ENCODE peak calls at places on chromosomes 11 and 22, in nine cellular contexts. S is ovary; B is activated CD4-positive, CD25-positive, alpha-beta regulatory T cell treated with anti-CD3 and anti-CD28 coated beads, Interleukin-2, amount 50 U/mL, for 72 hours; U is pulmonary artery endothelial cell; K is activated CD8-positive, alpha-beta memory T cell treated with anti-CD3 and anti-CD28 coated beads, Interleukin-2, amount 50 U/mL, for 48 hours; Q is activated CD4-positive, alpha-beta memory T cell treated with anti-CD3 and anti-CD28 coated beads, Interleukin-2, amount 10 ng/mL, durations not matched to agents 7 days and 5 days; R is HT-29; X is head of caudate nucleus; H is epithelial cell of esophagus. I is an unnamed sample.
A peak's percentile ranks its signal among the peaks of the same experiment; 100 is the strongest.

GRCh38 chr11:22780914-22781593 is 48.5 kb downstream of the SVIP start:
- DNase-seq in B (no peak), U (no peak), H (no peak), X (no peak), R (no peak), K (no peak), Q (no peak), S (no peak), I (no peak)

GRCh38 chr22:40451230-40451629 is 80.8 kb downstream of the SGSM3 start:
- DNase-seq in R (no peak), K (peak; percentile 47), Q (peak; percentile 31), U (no peak), S (no peak), B (no peak), X (no peak), H (no peak), I (peak; percentile 27)

GRCh38 chr22:29142116-29142515 is 63.6 kb upstream of the EMID1 start:
- DNase-seq in Q (no peak), U (no peak), K (no peak), R (no peak), S (no peak), H (no peak), B (no peak), X (no peak), I (no peak)

GRCh38 chr11:69962152-69962551 is 116.0 kb upstream of the ANO1 start:
- DNase-seq in B (no peak), Q (no peak), R (peak; percentile 87), X (no peak), U (no peak), S (no peak), H (peak; percentile 80), K (no peak), I (no peak)

GRCh38 chr22:41184679-41185078 is 20.4 kb upstream of the L3MBTL2 start:
- DNase-seq in U (no peak), Q (no peak), S (no peak), X (no peak), K (no peak), R (no peak), H (no peak), B (no peak), I (no peak)

GRCh38 chr11:102559839-102560238 is 29.3 kb upstream of the MMP7 start:
- DNase-seq in Q (no peak), S (no peak), U (no peak), R (no peak), H (no peak), B (no peak), X (no peak), K (no peak), I (no peak)

GRCh38 chr11:12359761-12360160 is 17.6 kb upstream of the PARVA start:
- DNase-seq in X (no peak), R (no peak), K (no peak), U (no peak), H (no peak), B (no peak), Q (no peak), S (no peak), I (no peak)

GRCh38 chr11:26846222-26846621 is 124.4 kb upstream of the SLC5A12 start:
- DNase-seq in R (no peak), K (no peak), S (no peak), Q (no peak), U (no peak), H (no peak), X (no peak), B (no peak), I (no peak)

GRCh38 chr22:49381595-49382450 is 445.9 kb downstream of the BRD1 start:
- DNase-seq in S (no peak), B (no peak), H (no peak), K (peak; percentile 29), R (no peak), U (no peak), Q (no peak), X (peak; percentile 30), I (no peak)

GRCh38 chr11:128551641-128552335 is 35.6 kb downstream of the ETS1 start:
- DNase-seq in K (no peak), S (no peak), R (no peak), B (peak; percentile 38), H (no peak), X (no peak), Q (peak; percentile 34), U (no peak), I (no peak)

GRCh38 chr11:1391165-1392010 is 1.7 kb downstream of the BRSK2 start:
- DNase-seq in U (no peak), R (no peak), K (no peak), X (peak; percentile 81), S (no peak), H (no peak), B (no peak), Q (no peak), I (no peak)

GRCh38 chr11:18299724-18300123 is 22.2 kb downstream of the HPS5 start:
- DNase-seq in Q (no peak), R (no peak), U (no peak), K (no peak), S (no peak), B (no peak), X (no peak), H (no peak), I (no peak)

GRCh38 chr11:128653828-128654231 is 40.0 kb upstream of the FLI1 start:
- DNase-seq in B (no peak), S (no peak), R (peak; percentile 70), K (no peak), H (peak; percentile 81), X (no peak), U (no peak), Q (no peak), I (peak; percentile 46)

GRCh38 chr22:32904044-32904443 is 102.5 kb downstream of the TIMP3 start:
- DNase-seq in B (no peak), R (peak; percentile 22), K (no peak), U (no peak), X (peak; percentile 67), H (peak; percentile 58), S (no peak), Q (no peak), I (no peak)

GRCh38 chr11:35853871-35854270 is 90.0 kb upstream of the LDLRAD3 start:
- DNase-seq in K (no peak), R (no peak), X (no peak), S (no peak), Q (no peak), H (no peak), U (no peak), B (no peak), I (no peak)

GRCh38 chr22:35961480-35961902 is 67.1 kb downstream of the RBFOX2 start:
- DNase-seq in S (peak; percentile 43), H (peak; percentile 22), X (peak; percentile 76), U (peak; percentile 87), Q (no peak), B (no peak), R (no peak), K (no peak), I (peak; percentile 20)

GRCh38 chr11:46524201-46524600 is 69.6 kb downstream of the AMBRA1 start:
- DNase-seq in X (no peak), B (no peak), U (no peak), H (no peak), S (no peak), R (no peak), K (no peak), Q (no peak), I (no peak)

GRCh38 chr11:121417607-121418006 is 34.5 kb upstream of the SORL1 start:
- DNase-seq in Q (no peak), S (no peak), U (no peak), K (no peak), H (no peak), X (no peak), B (no peak), R (no peak), I (no peak)

GRCh38 chr11:45596571-45596970 is 68.9 kb downstream of the CHST1 start:
- DNase-seq in S (no peak), U (no peak), X (no peak), K (no peak), B (no peak), H (no peak), R (no peak), Q (no peak), I (no peak)

GRCh38 chr22:20567371-20567847 is 60.0 kb downstream of the MED15 start:
- DNase-seq in X (no peak), B (no peak), U (no peak), H (peak; percentile 82), R (peak; percentile 81), Q (no peak), S (no peak), K (no peak), I (peak; percentile 6)

GRCh38 chr11:10540546-10540914 is 457 bp downstream of the RNF141 start:
- DNase-seq in X (no peak), R (peak; percentile 72), B (no peak), Q (no peak), S (no peak), U (no peak), H (peak; percentile 52), K (no peak), I (no peak)

GRCh38 chr11:9663699-9664275 is at the start of gene SWAP70:
- DNase-seq in S (peak; percentile 86), K (peak; percentile 90), H (peak; percentile 88), R (peak; percentile 81), Q (peak; percentile 80), U (no peak), X (peak; percentile 89), B (peak; percentile 86), I (peak; percentile 91)

GRCh38 chr11:84290647-84291046 is 1004.5 kb upstream of the CCDC90B start:
- DNase-seq in K (no peak), R (no peak), Q (no peak), S (no peak), U (no peak), X (no peak), B (no peak), H (no peak), I (no peak)

GRCh38 chr11:66543263-66544107 is 2.4 kb downstream of the ZDHHC24 start:
- DNase-seq in H (peak; percentile 36), R (no peak), X (peak; percentile 44), U (peak; percentile 41), B (peak; percentile 53), K (peak; percentile 79), Q (peak; percentile 82), S (peak; percentile 58), I (peak; percentile 28)

GRCh38 chr11:101618691-101619090 is 34.9 kb upstream of the TRPC6 start:
- DNase-seq in K (no peak), H (peak; percentile 96), U (no peak), Q (no peak), B (no peak), S (no peak), X (no peak), R (no peak), I (no peak)